ENCODE peak calls at places on chromosomes 4 and X, in five cellular contexts. Q is sigmoid colon, M is T-cell, R is IMR-90, S is immature natural killer cell. K is an unnamed sample.

GRCh38 chrX:98516120-98516519 is 1632.4 kb downstream of the RPA4 start:
- DNase-seq in Q (no peak), M (no peak), R (no peak), S (no peak), K (no peak)

GRCh38 chrX:116232833-116233232 is 62.3 kb downstream of the AGTR2 start:
- DNase-seq in Q (no peak), M (no peak), R (peak; percentile 4), S (no peak), K (no peak)

GRCh38 chrX:78945186-78945912 is at the start of gene P2RY10:
- DNase-seq in Q (no peak), M (peak; percentile 35), R (no peak), S (peak; percentile 65), K (peak; percentile 23)

GRCh38 chrX:78124304-78124703 is 15.1 kb downstream of the TAF9B start:
- DNase-seq in Q (no peak), M (no peak), R (no peak), S (no peak), K (no peak)

GRCh38 chr4:147174561-147174960 is 228.9 kb upstream of the TTC29 start:
- DNase-seq in Q (no peak), M (no peak), R (no peak), S (no peak), K (no peak)

GRCh38 chrX:102930990-102931756 is 5.9 kb upstream of the RAB40AL start:
- DNase-seq in Q (no peak), M (no peak), R (peak; percentile 37), S (no peak), K (no peak)

GRCh38 chr4:105060628-105061027 is 86.0 kb upstream of the TET2 start:
- DNase-seq in Q (no peak), M (no peak), R (peak; percentile 31), S (no peak), K (no peak)

GRCh38 chr4:1201851-1202525 is 29.6 kb upstream of the SPON2 start:
- DNase-seq in Q (peak; percentile 96), M (peak; percentile 89), R (peak; percentile 95), S (peak; percentile 99), K (peak; percentile 51)

GRCh38 chr4:78137538-78137937 is 80.4 kb downstream of the FRAS1 start:
- DNase-seq in Q (no peak), M (no peak), R (no peak), S (no peak), K (no peak)

GRCh38 chr4:180950377-180950776 is 1292.8 kb upstream of the TENM3 start:
- DNase-seq in Q (no peak), M (no peak), R (no peak), S (no peak), K (no peak)

GRCh38 chr4:52054254-52054653 is 3.1 kb downstream of the SPATA18 start:
- DNase-seq in Q (no peak), M (no peak), R (no peak), S (no peak), K (no peak)

GRCh38 chrX:136608295-136608933 is 39.5 kb upstream of the CD40LG start:
- DNase-seq in Q (peak; percentile 64), M (peak; percentile 54), R (no peak), S (peak; percentile 39), K (peak; percentile 44)

GRCh38 chrX:39835776-39836175 is 262.0 kb downstream of the BCOR start:
- DNase-seq in Q (no peak), M (no peak), R (no peak), S (no peak), K (no peak)

GRCh38 chr4:137367608-137368007 is 164.7 kb downstream of the PCDH18 start:
- DNase-seq in Q (no peak), M (no peak), R (peak; percentile 87), S (no peak), K (no peak)

GRCh38 chrX:25427873-25428555 is 412.2 kb upstream of the ARX start:
- DNase-seq in Q (no peak), M (no peak), R (no peak), S (no peak), K (no peak)

GRCh38 chr4:47373174-47373573 is 90.3 kb downstream of the COMMD8 start:
- DNase-seq in Q (no peak), M (no peak), R (no peak), S (no peak), K (no peak)

GRCh38 chr4:41212221-41213203 is 1.8 kb downstream of the APBB2 start:
- DNase-seq in Q (peak; percentile 74), M (no peak), R (peak; percentile 64), S (no peak), K (no peak)

GRCh38 chrX:130251671-130252070 is 17.0 kb downstream of the ZNF280C start:
- DNase-seq in Q (no peak), M (no peak), R (no peak), S (no peak), K (no peak)

GRCh38 chrX:41386222-41386990 is 52.4 kb downstream of the DDX3X start:
- DNase-seq in Q (no peak), M (no peak), R (peak; percentile 41), S (no peak), K (no peak)

GRCh38 chrX:107935664-107936433 is 46.3 kb downstream of the TEX13B start:
- DNase-seq in Q (no peak), M (no peak), R (no peak), S (no peak), K (no peak)

GRCh38 chr4:41360911-41361830 is 104.4 kb downstream of the UCHL1 start:
- DNase-seq in Q (peak; percentile 77), M (no peak), R (no peak), S (no peak), K (no peak)

GRCh38 chr4:149845643-149846208 is 30.1 kb upstream of the IQCM start:
- DNase-seq in Q (no peak), M (no peak), R (no peak), S (no peak), K (no peak)

GRCh38 chr4:84470204-84470785 is 28.8 kb downstream of the NKX6-1 start:
- DNase-seq in Q (no peak), M (no peak), R (no peak), S (no peak), K (no peak)